ENCODE peak calls at places on chromosome 7, in nine cellular contexts. R is uterus, A is psoas muscle, Y is endodermal cell, H is hepatocyte, U is heart left ventricle, D is lower lobe of right lung, L is H1, E is ovary. B is an unnamed sample.

GRCh38 chr7:110994028-110994967 is 96.6 kb upstream of the LRRN3 start:
- DNase-seq in L (no peak), E (no peak), R (no peak), D (no peak), H (no peak), Y (no peak), A (no peak), U (no peak), B (no peak)

GRCh38 chr7:154188330-154188729 is 136.1 kb downstream of the DPP6 start:
- DNase-seq in Y (no peak), E (no peak), H (no peak), U (no peak), L (no peak), D (no peak), R (no peak), A (no peak), B (no peak)

GRCh38 chr7:17852361-17852760 is 87.9 kb downstream of the SNX13 start:
- DNase-seq in A (no peak), Y (no peak), E (no peak), R (no peak), U (no peak), H (no peak), D (no peak), L (no peak), B (no peak)

GRCh38 chr7:132202541-132202940 is 373.7 kb downstream of the PLXNA4 start:
- DNase-seq in H (no peak), D (no peak), E (no peak), U (no peak), Y (no peak), A (no peak), L (no peak), R (no peak), B (no peak)

GRCh38 chr7:156848979-156849378 is 44.0 kb downstream of the LMBR1 start:
- DNase-seq in Y (no peak), U (no peak), E (no peak), R (no peak), A (no peak), L (no peak), D (no peak), H (no peak), B (no peak)

GRCh38 chr7:157299613-157300405 is 37.0 kb upstream of the DNAJB6 start:
- DNase-seq in D (no peak), H (no peak), A (peak; percentile 67), L (no peak), E (no peak), U (no peak), R (no peak), Y (peak; percentile 66), B (peak; percentile 35)

GRCh38 chr7:43034535-43035002 is 77.9 kb upstream of the HECW1 start:
- DNase-seq in D (no peak), R (no peak), L (no peak), U (no peak), A (no peak), H (no peak), E (no peak), Y (no peak), B (no peak)

GRCh38 chr7:46352335-46352954 is 431.4 kb upstream of the IGFBP3 start:
- DNase-seq in L (no peak), D (no peak), R (peak; percentile 23), U (peak; percentile 45), E (no peak), Y (peak; percentile 84), H (peak; percentile 68), A (no peak), B (peak; percentile 34)

GRCh38 chr7:108324053-108325038 is 131.9 kb downstream of the NRCAM start:
- DNase-seq in Y (no peak), U (no peak), R (no peak), H (no peak), D (no peak), E (no peak), A (no peak), L (no peak), B (no peak)

GRCh38 chr7:129906700-129907099 is 46.1 kb downstream of the UBE2H start:
- DNase-seq in H (peak; percentile 62), Y (no peak), U (no peak), R (no peak), A (no peak), D (no peak), E (no peak), L (no peak), B (no peak)
- H3K4me3 ChIP-seq in H (no peak overlapping the region), Y (no peak overlapping the region), U (no peak overlapping the region), R (no peak overlapping the region), A (no peak overlapping the region), D (no peak overlapping the region), E (no peak overlapping the region), L (no peak overlapping the region), B (no peak overlapping the region)

GRCh38 chr7:24788075-24788474 is 30.8 kb upstream of the GSDME start:
- DNase-seq in H (no peak), U (no peak), D (no peak), A (no peak), L (no peak), E (no peak), Y (no peak), R (no peak), B (no peak)
- TF ChIP-seq CTCF in H (no peak), U (peak; percentile 38), D (peak; percentile 29), A (peak; percentile 40), L (no peak), E (no peak), Y (peak; percentile 66), R (no peak), B (peak; percentile 47)

GRCh38 chr7:151251926-151252835 is 3.7 kb upstream of the SMARCD3 start:
- DNase-seq in R (peak; percentile 78), H (peak; percentile 88), Y (peak; percentile 87), L (peak; percentile 77), U (peak; percentile 88), E (peak; percentile 88), A (peak; percentile 89), D (peak; percentile 73), B (no peak)
- H3K27me3 ChIP-seq in R (no peaks in the 10 kb centered on the region), H (no peaks in the 10 kb centered on the region), Y (no peaks in the 10 kb centered on the region), L (peaks cover 49% of the 10 kb centered on the region), U (no peaks in the 10 kb centered on the region), E (no peaks in the 10 kb centered on the region), A (no peaks in the 10 kb centered on the region), D (peaks cover 11% of the 10 kb centered on the region), B (peaks cover 23% of the 10 kb centered on the region)

DNA sequence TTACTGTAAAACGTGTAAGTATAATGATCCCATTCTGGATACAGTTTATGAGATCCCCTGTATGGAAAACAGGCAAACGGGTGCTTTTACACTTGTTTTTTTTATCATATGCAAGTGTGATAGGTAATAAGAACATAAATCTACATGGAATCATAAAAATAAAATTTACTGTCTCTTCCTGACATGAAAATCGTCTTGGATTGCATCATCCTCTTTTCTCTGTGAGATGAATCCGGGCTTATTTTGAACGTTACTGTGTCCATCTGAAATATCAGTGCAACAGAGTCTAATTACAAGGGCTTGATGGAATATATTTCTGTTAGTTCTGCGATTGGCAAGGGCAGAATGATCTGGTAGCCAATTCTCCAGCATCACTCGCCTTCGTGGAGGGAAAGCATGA is 94.6 kb upstream of the BAIAP2L1 start:
- DNase-seq in R (no peak), L (no peak), A (no peak), Y (no peak), H (no peak), U (no peak), D (no peak), E (no peak), B (no peak)
- H3K4me3 ChIP-seq in R (no peak overlapping the region), L (no peak overlapping the region), A (no peak overlapping the region), Y (no peak overlapping the region), H (no peak overlapping the region), U (no peak overlapping the region), D (no peak overlapping the region), E (no peak overlapping the region), B (no peak overlapping the region)

DNA sequence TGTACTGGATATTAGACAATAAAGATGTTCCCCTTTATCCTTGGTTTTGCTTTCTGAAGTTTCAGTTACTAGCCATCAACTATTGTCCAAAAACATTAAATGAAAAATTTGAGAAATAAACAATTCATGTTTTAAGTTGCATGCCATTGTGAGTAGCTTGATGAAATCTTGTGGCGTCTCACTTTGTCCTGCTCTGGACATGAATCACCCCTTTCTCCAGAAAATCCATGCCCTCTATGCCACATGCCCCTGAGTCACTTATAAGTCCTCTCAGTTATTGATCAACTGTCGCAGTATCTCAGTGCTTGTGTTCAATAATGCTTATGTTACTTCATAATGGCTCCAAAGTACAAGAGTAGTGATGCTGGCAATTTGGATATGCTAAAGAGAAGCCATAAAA is 207.9 kb upstream of the FERD3L start:
- DNase-seq in A (no peak), R (no peak), E (no peak), L (no peak), U (no peak), Y (no peak), D (no peak), H (no peak), B (no peak)
- TF ChIP-seq CTCF in A (no peak), R (no peak), E (no peak), L (no peak), U (no peak), Y (no peak), D (no peak), H (no peak), B (no peak)

GRCh38 chr7:27117687-27118491 is 12.7 kb downstream of the HOXA4 start:
- DNase-seq in H (no peak), E (no peak), L (peak; percentile 50), U (no peak), D (no peak), Y (no peak), R (no peak), A (no peak), B (no peak)
- H3K27me3 ChIP-seq in H (peaks cover 55% of the 10 kb centered on the region), E (no peaks in the 10 kb centered on the region), L (peaks cover 97% of the 10 kb centered on the region), U (peaks cover 84% of the 10 kb centered on the region), D (peaks cover 14% of the 10 kb centered on the region), Y (peaks cover 97% of the 10 kb centered on the region), R (no peaks in the 10 kb centered on the region), A (no peaks in the 10 kb centered on the region), B (no peaks in the 10 kb centered on the region)

B was measured in kidney epithelial cell.